ENCODE peak calls at places on chromosomes 1 and 21, in six cellular contexts. One of them, this sample, is unnamed.

GRCh38 chr1:1212780-1213152 is 1.2 kb downstream of the TNFRSF4 start:
- DNase-seq in left ventricle myocardium inferior: peak; percentile 50
- DNase-seq in foreskin keratinocyte: no peak
- DNase-seq in right atrium auricular region: no peak
- DNase-seq in Caco-2: no peak
- DNase-seq in H9: no peak
- DNase-seq in this sample: peak; percentile 92

GRCh38 chr1:43531906-43532584 is 1.4 kb downstream of the PTPRF start:
- DNase-seq in Caco-2: no peak
- DNase-seq in left ventricle myocardium inferior: no peak
- DNase-seq in foreskin keratinocyte: no peak
- DNase-seq in right atrium auricular region: no peak
- DNase-seq in H9: no peak
- DNase-seq in this sample: no peak

GRCh38 chr1:8285103-8285502 is 32.8 kb upstream of the SLC45A1 start:
- DNase-seq in H9: no peak
- DNase-seq in foreskin keratinocyte: no peak
- DNase-seq in left ventricle myocardium inferior: no peak
- DNase-seq in Caco-2: no peak
- DNase-seq in right atrium auricular region: no peak
- DNase-seq in this sample: no peak

GRCh38 chr1:151639466-151639865 is 27.6 kb downstream of the SNX27 start:
- DNase-seq in left ventricle myocardium inferior: no peak
- DNase-seq in right atrium auricular region: no peak
- DNase-seq in foreskin keratinocyte: no peak
- DNase-seq in Caco-2: no peak
- DNase-seq in H9: no peak
- DNase-seq in this sample: no peak

GRCh38 chr21:19609611-19610010 is 1206.0 kb upstream of the TMPRSS15 start:
- DNase-seq in left ventricle myocardium inferior: no peak
- DNase-seq in Caco-2: no peak
- DNase-seq in H9: no peak
- DNase-seq in foreskin keratinocyte: no peak
- DNase-seq in right atrium auricular region: no peak
- DNase-seq in this sample: no peak

GRCh38 chr1:8474369-8474768 is 156.5 kb downstream of the SLC45A1 start:
- DNase-seq in foreskin keratinocyte: no peak
- DNase-seq in left ventricle myocardium inferior: no peak
- DNase-seq in Caco-2: no peak
- DNase-seq in right atrium auricular region: no peak
- DNase-seq in H9: no peak
- DNase-seq in this sample: no peak

GRCh38 chr1:235835226-235835625 is 31.5 kb downstream of the LYST start:
- DNase-seq in Caco-2: no peak
- DNase-seq in right atrium auricular region: no peak
- DNase-seq in left ventricle myocardium inferior: peak; percentile 23
- DNase-seq in H9: no peak
- DNase-seq in foreskin keratinocyte: no peak
- DNase-seq in this sample: no peak

GRCh38 chr1:68132426-68133130 is 82.2 kb upstream of the DIRAS3 start:
- DNase-seq in left ventricle myocardium inferior: no peak
- DNase-seq in Caco-2: no peak
- DNase-seq in H9: no peak
- DNase-seq in foreskin keratinocyte: no peak
- DNase-seq in right atrium auricular region: no peak
- DNase-seq in this sample: no peak

GRCh38 chr1:170205301-170205700 is 59.5 kb downstream of the NTMT2 start:
- DNase-seq in foreskin keratinocyte: no peak
- DNase-seq in left ventricle myocardium inferior: no peak
- DNase-seq in right atrium auricular region: no peak
- DNase-seq in H9: no peak
- DNase-seq in Caco-2: no peak
- DNase-seq in this sample: no peak

GRCh38 chr1:27031235-27032118 is 18.8 kb upstream of the TENT5B start:
- DNase-seq in Caco-2: no peak
- DNase-seq in foreskin keratinocyte: peak; percentile 87
- DNase-seq in H9: peak; percentile 84
- DNase-seq in right atrium auricular region: peak; percentile 63
- DNase-seq in left ventricle myocardium inferior: peak; percentile 79
- DNase-seq in this sample: peak; percentile 83

GRCh38 chr1:217078010-217078704 is 354.9 kb upstream of the ESRRG start:
- DNase-seq in foreskin keratinocyte: no peak
- DNase-seq in H9: peak; percentile 27
- DNase-seq in Caco-2: no peak
- DNase-seq in right atrium auricular region: no peak
- DNase-seq in left ventricle myocardium inferior: no peak
- DNase-seq in this sample: no peak

GRCh38 chr1:159090566-159091546 is 14.3 kb upstream of the AIM2 start:
- DNase-seq in right atrium auricular region: no peak
- DNase-seq in left ventricle myocardium inferior: no peak
- DNase-seq in foreskin keratinocyte: peak; percentile 75
- DNase-seq in H9: no peak
- DNase-seq in Caco-2: no peak
- DNase-seq in this sample: no peak

GRCh38 chr1:197096137-197096536 is 29.1 kb upstream of the F13B start:
- DNase-seq in H9: no peak
- DNase-seq in foreskin keratinocyte: no peak
- DNase-seq in left ventricle myocardium inferior: no peak
- DNase-seq in right atrium auricular region: no peak
- DNase-seq in Caco-2: no peak
- DNase-seq in this sample: no peak

GRCh38 chr1:116990612-116991151 is 10.9 kb upstream of the CD101 start:
- DNase-seq in Caco-2: no peak
- DNase-seq in foreskin keratinocyte: no peak
- DNase-seq in right atrium auricular region: peak; percentile 95
- DNase-seq in H9: no peak
- DNase-seq in left ventricle myocardium inferior: peak; percentile 89
- DNase-seq in this sample: no peak

GRCh38 chr1:49298304-49298703 is 521.6 kb upstream of the BEND5 start:
- DNase-seq in Caco-2: no peak
- DNase-seq in right atrium auricular region: no peak
- DNase-seq in H9: peak; percentile 34
- DNase-seq in left ventricle myocardium inferior: no peak
- DNase-seq in foreskin keratinocyte: no peak
- DNase-seq in this sample: peak; percentile 73

GRCh38 chr1:7069888-7070287 is 284.6 kb downstream of the CAMTA1 start:
- DNase-seq in foreskin keratinocyte: no peak
- DNase-seq in Caco-2: no peak
- DNase-seq in right atrium auricular region: no peak
- DNase-seq in left ventricle myocardium inferior: no peak
- DNase-seq in H9: peak; percentile 79
- DNase-seq in this sample: no peak

GRCh38 chr1:230043102-230043501 is 23.9 kb upstream of the GALNT2 start:
- DNase-seq in H9: no peak
- DNase-seq in right atrium auricular region: no peak
- DNase-seq in left ventricle myocardium inferior: no peak
- DNase-seq in foreskin keratinocyte: no peak
- DNase-seq in Caco-2: no peak
- DNase-seq in this sample: no peak

GRCh38 chr1:175192630-175193338 is at the start of gene KIAA0040:
- DNase-seq in foreskin keratinocyte: peak; percentile 47
- DNase-seq in right atrium auricular region: peak; percentile 83
- DNase-seq in left ventricle myocardium inferior: peak; percentile 84
- DNase-seq in Caco-2: peak; percentile 79
- DNase-seq in H9: peak; percentile 83
- DNase-seq in this sample: peak; percentile 92

GRCh38 chr21:25563399-25564116 is 43.7 kb downstream of the MRPL39 start:
- DNase-seq in Caco-2: no peak
- DNase-seq in foreskin keratinocyte: no peak
- DNase-seq in right atrium auricular region: no peak
- DNase-seq in H9: no peak
- DNase-seq in left ventricle myocardium inferior: no peak
- DNase-seq in this sample: no peak

GRCh38 chr1:235083589-235084323 is 44.9 kb downstream of the TOMM20 start:
- DNase-seq in H9: peak; percentile 88
- DNase-seq in right atrium auricular region: peak; percentile 92
- DNase-seq in Caco-2: peak; percentile 86
- DNase-seq in left ventricle myocardium inferior: peak; percentile 83
- DNase-seq in foreskin keratinocyte: peak; percentile 51
- DNase-seq in this sample: peak; percentile 93

GRCh38 chr1:160411963-160412362 is 11.6 kb downstream of the VANGL2 start:
- DNase-seq in left ventricle myocardium inferior: no peak
- DNase-seq in foreskin keratinocyte: no peak
- DNase-seq in right atrium auricular region: no peak
- DNase-seq in Caco-2: no peak
- DNase-seq in H9: no peak
- DNase-seq in this sample: no peak

GRCh38 chr1:193543259-193543658 is 356.8 kb upstream of the B3GALT2 start:
- DNase-seq in right atrium auricular region: no peak
- DNase-seq in left ventricle myocardium inferior: no peak
- DNase-seq in Caco-2: no peak
- DNase-seq in foreskin keratinocyte: no peak
- DNase-seq in H9: no peak
- DNase-seq in this sample: no peak

GRCh38 chr1:223620297-223620900 is 45.1 kb downstream of the CAPN8 start:
- DNase-seq in right atrium auricular region: no peak
- DNase-seq in left ventricle myocardium inferior: no peak
- DNase-seq in foreskin keratinocyte: no peak
- DNase-seq in Caco-2: no peak
- DNase-seq in H9: no peak
- DNase-seq in this sample: no peak

GRCh38 chr1:18978706-18979105 is 22.2 kb upstream of the IFFO2 start:
- DNase-seq in H9: no peak
- DNase-seq in right atrium auricular region: no peak
- DNase-seq in Caco-2: no peak
- DNase-seq in foreskin keratinocyte: no peak
- DNase-seq in left ventricle myocardium inferior: no peak
- DNase-seq in this sample: no peak

GRCh38 chr1:109927356-109927755 is 16.7 kb downstream of the CSF1 start:
- DNase-seq in left ventricle myocardium inferior: no peak
- DNase-seq in foreskin keratinocyte: no peak
- DNase-seq in Caco-2: no peak
- DNase-seq in right atrium auricular region: no peak
- DNase-seq in H9: no peak
- DNase-seq in this sample: no peak

GRCh38 chr21:33394260-33394659 is 9.0 kb upstream of the IFNGR2 start:
- DNase-seq in left ventricle myocardium inferior: no peak
- DNase-seq in right atrium auricular region: no peak
- DNase-seq in foreskin keratinocyte: no peak
- DNase-seq in H9: no peak
- DNase-seq in Caco-2: no peak
- DNase-seq in this sample: no peak

GRCh38 chr1:29974345-29974744 is 738.0 kb downstream of the PTPRU start:
- DNase-seq in H9: peak; percentile 50
- DNase-seq in Caco-2: no peak
- DNase-seq in left ventricle myocardium inferior: no peak
- DNase-seq in foreskin keratinocyte: peak; percentile 94
- DNase-seq in right atrium auricular region: no peak
- DNase-seq in this sample: no peak

GRCh38 chr1:79373481-79374132 is 367.1 kb upstream of the ADGRL4 start:
- DNase-seq in foreskin keratinocyte: no peak
- DNase-seq in left ventricle myocardium inferior: no peak
- DNase-seq in Caco-2: no peak
- DNase-seq in H9: no peak
- DNase-seq in right atrium auricular region: no peak
- DNase-seq in this sample: no peak

GRCh38 chr21:42581676-42582371 is 68.2 kb downstream of the SLC37A1 start:
- DNase-seq in left ventricle myocardium inferior: no peak
- DNase-seq in Caco-2: no peak
- DNase-seq in foreskin keratinocyte: no peak
- DNase-seq in right atrium auricular region: no peak
- DNase-seq in H9: no peak
- DNase-seq in this sample: peak; percentile 71
- H3K27me3 ChIP-seq in left ventricle myocardium inferior: no peaks in the 10 kb centered on the region
- H3K27me3 ChIP-seq in Caco-2: no peaks in the 10 kb centered on the region
- H3K27me3 ChIP-seq in foreskin keratinocyte: peaks cover 2% of the 10 kb centered on the region
- H3K27me3 ChIP-seq in right atrium auricular region: no peaks in the 10 kb centered on the region
- H3K27me3 ChIP-seq in H9: no peaks in the 10 kb centered on the region
- H3K27me3 ChIP-seq in this sample: no peaks in the 10 kb centered on the region

GRCh38 chr1:202216691-202217090 is 23.1 kb downstream of the LGR6 start:
- DNase-seq in left ventricle myocardium inferior: no peak
- DNase-seq in Caco-2: no peak
- DNase-seq in foreskin keratinocyte: no peak
- DNase-seq in right atrium auricular region: no peak
- DNase-seq in H9: no peak
- DNase-seq in this sample: no peak

GRCh38 chr1:202212787-202213186 is 19.2 kb downstream of the LGR6 start:
- DNase-seq in foreskin keratinocyte: no peak
- DNase-seq in Caco-2: no peak
- DNase-seq in H9: no peak
- DNase-seq in left ventricle myocardium inferior: no peak
- DNase-seq in right atrium auricular region: no peak
- DNase-seq in this sample: no peak

GRCh38 chr1:202213361-202214088 is 19.9 kb downstream of the LGR6 start:
- DNase-seq in H9: peak; percentile 87
- DNase-seq in Caco-2: peak; percentile 37
- DNase-seq in right atrium auricular region: no peak
- DNase-seq in left ventricle myocardium inferior: no peak
- DNase-seq in foreskin keratinocyte: no peak
- DNase-seq in this sample: no peak

GRCh38 chr1:202215472-202216130 is 22.0 kb downstream of the LGR6 start:
- DNase-seq in right atrium auricular region: no peak
- DNase-seq in H9: no peak
- DNase-seq in foreskin keratinocyte: no peak
- DNase-seq in Caco-2: no peak
- DNase-seq in left ventricle myocardium inferior: no peak
- DNase-seq in this sample: no peak

GRCh38 chr1:202214089-202214843 is 20.7 kb downstream of the LGR6 start:
- DNase-seq in H9: peak; percentile 58
- DNase-seq in right atrium auricular region: no peak
- DNase-seq in Caco-2: no peak
- DNase-seq in foreskin keratinocyte: no peak
- DNase-seq in left ventricle myocardium inferior: no peak
- DNase-seq in this sample: no peak
- H3K27me3 ChIP-seq in H9: no peaks in the 10 kb centered on the region
- H3K27me3 ChIP-seq in right atrium auricular region: no peaks in the 10 kb centered on the region
- H3K27me3 ChIP-seq in Caco-2: no peaks in the 10 kb centered on the region
- H3K27me3 ChIP-seq in foreskin keratinocyte: peaks cover 74% of the 10 kb centered on the region
- H3K27me3 ChIP-seq in left ventricle myocardium inferior: peaks cover 85% of the 10 kb centered on the region
- H3K27me3 ChIP-seq in this sample: peaks cover 10% of the 10 kb centered on the region

DNA sequence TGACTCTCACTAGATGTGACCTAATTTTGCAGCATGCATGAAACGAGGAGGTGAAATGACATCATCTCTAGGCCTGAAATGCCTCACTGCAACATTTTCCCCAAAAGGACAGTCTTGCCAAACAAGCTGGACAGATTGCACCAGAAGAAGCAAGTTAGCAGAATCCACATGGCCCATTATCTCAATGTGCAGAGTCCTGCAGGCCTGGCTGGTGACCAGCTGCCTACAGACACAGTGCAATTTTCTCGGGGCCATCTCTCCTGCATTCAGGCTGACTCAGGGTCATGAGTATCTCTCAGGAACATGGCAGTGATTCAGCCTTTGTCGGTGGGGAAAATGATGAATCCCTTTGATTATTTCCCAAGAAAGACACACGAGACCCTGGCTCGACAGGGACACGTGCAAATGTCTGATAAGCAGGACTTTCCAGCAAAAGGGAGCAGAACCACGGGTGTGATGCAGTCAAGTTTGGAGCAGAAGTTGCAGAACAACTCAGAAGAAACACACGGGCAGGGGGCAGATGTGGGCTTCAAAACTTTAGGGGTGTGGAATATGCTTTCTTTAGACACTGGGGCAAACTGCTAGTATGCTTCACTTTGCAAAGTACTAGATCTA is 38.7 kb downstream of the TRIM67 start:
- DNase-seq in left ventricle myocardium inferior: no peak
- DNase-seq in right atrium auricular region: no peak
- DNase-seq in H9: no peak
- DNase-seq in foreskin keratinocyte: no peak
- DNase-seq in Caco-2: no peak
- DNase-seq in this sample: peak; percentile 35
- H3K27me3 ChIP-seq in left ventricle myocardium inferior: peaks cover 30% of the 10 kb centered on the region
- H3K27me3 ChIP-seq in right atrium auricular region: no peaks in the 10 kb centered on the region
- H3K27me3 ChIP-seq in H9: peaks cover 12% of the 10 kb centered on the region
- H3K27me3 ChIP-seq in foreskin keratinocyte: peaks cover 2% of the 10 kb centered on the region
- H3K27me3 ChIP-seq in Caco-2: no peaks in the 10 kb centered on the region
- H3K27me3 ChIP-seq in this sample: no peaks in the 10 kb centered on the region

GRCh38 chr1:156625436-156626078 is 6.3 kb downstream of the HAPLN2 start:
- DNase-seq in H9: no peak
- DNase-seq in Caco-2: peak; percentile 62
- DNase-seq in foreskin keratinocyte: no peak
- DNase-seq in left ventricle myocardium inferior: peak; percentile 52
- DNase-seq in right atrium auricular region: no peak
- DNase-seq in this sample: peak; percentile 84
- H3K27me3 ChIP-seq in H9: peaks cover 24% of the 10 kb centered on the region
- H3K27me3 ChIP-seq in Caco-2: peaks cover 1% of the 10 kb centered on the region
- H3K27me3 ChIP-seq in foreskin keratinocyte: peaks cover 78% of the 10 kb centered on the region
- H3K27me3 ChIP-seq in left ventricle myocardium inferior: peaks cover 83% of the 10 kb centered on the region
- H3K27me3 ChIP-seq in right atrium auricular region: peaks cover 8% of the 10 kb centered on the region
- H3K27me3 ChIP-seq in this sample: peaks cover 69% of the 10 kb centered on the region

This sample was measured in spleen.